ENCODE peak calls at places on chromosomes 3 and 15, in ten cellular contexts. P, H, I, Q, S, T, R, G, D and C are unnamed samples.

GRCh38 chr15:98953000-98953776 is 54.4 kb downstream of the PGPEP1L start:
- DNase-seq in I (peak; percentile 21), D (no peak), T (no peak), S (no peak), P (no peak), G (no peak), R (peak; percentile 6), H (no peak), Q (no peak), C (no peak)

GRCh38 chr3:14403636-14404395 is 1.4 kb downstream of the SLC6A6 start:
- DNase-seq in D (no peak), P (no peak), R (no peak), G (no peak), I (no peak), S (no peak), H (no peak), Q (no peak), T (no peak), C (no peak)

GRCh38 chr3:155426524-155427230 is 133.2 kb upstream of the STRIT1 start:
- DNase-seq in H (no peak), S (no peak), P (no peak), I (no peak), Q (no peak), D (no peak), T (no peak), R (no peak), G (no peak), C (no peak)

GRCh38 chr3:140091143-140091542 is 156.2 kb downstream of the CLSTN2 start:
- DNase-seq in G (no peak), H (no peak), D (no peak), P (no peak), Q (no peak), R (no peak), T (no peak), I (no peak), S (peak; percentile 6), C (no peak)

GRCh38 chr3:133944641-133945441 is 49.2 kb upstream of the RAB6B start:
- DNase-seq in H (no peak), G (no peak), R (no peak), P (no peak), Q (peak; percentile 85), D (no peak), T (no peak), I (no peak), S (peak; percentile 62), C (no peak)

GRCh38 chr3:181637056-181637798 is 74.5 kb upstream of the SOX2 start:
- DNase-seq in P (no peak), Q (no peak), D (no peak), R (no peak), H (no peak), S (no peak), T (no peak), I (no peak), G (no peak), C (no peak)

GRCh38 chr15:66847565-66847991 is 145.5 kb downstream of the SMAD6 start:
- DNase-seq in T (no peak), R (no peak), Q (no peak), I (no peak), S (no peak), D (no peak), P (no peak), H (no peak), G (no peak), C (no peak)

GRCh38 chr3:119279101-119279554 is 15.1 kb upstream of the ARHGAP31 start:
- DNase-seq in I (no peak), H (no peak), T (no peak), Q (no peak), S (no peak), D (peak; percentile 56), P (no peak), R (no peak), G (no peak), C (no peak)

GRCh38 chr15:70149667-70150404 is 52.1 kb upstream of the TLE3 start:
- DNase-seq in D (no peak), Q (no peak), T (no peak), G (no peak), R (no peak), H (no peak), P (no peak), I (no peak), S (no peak), C (no peak)

GRCh38 chr15:82040862-82041261 is 5.0 kb downstream of the MEX3B start:
- DNase-seq in D (peak; percentile 60), H (no peak), G (no peak), S (peak; percentile 23), P (no peak), R (no peak), Q (peak; percentile 47), I (no peak), T (no peak), C (no peak)

GRCh38 chr3:122351612-122352011 is 26.6 kb downstream of the CSTA start:
- DNase-seq in H (no peak), R (no peak), I (no peak), G (no peak), S (no peak), P (no peak), Q (no peak), T (no peak), D (no peak), C (no peak)

GRCh38 chr15:28885630-28886430 is at the start of gene APBA2:
- DNase-seq in S (peak; percentile 73), R (peak; percentile 47), D (no peak), H (peak; percentile 25), I (peak; percentile 61), P (peak; percentile 54), T (no peak), G (peak; percentile 16), Q (no peak), C (no peak)

GRCh38 chr15:98798375-98798893 is 150.1 kb downstream of the IGF1R start:
- DNase-seq in T (no peak), P (no peak), H (no peak), S (no peak), Q (no peak), D (no peak), R (no peak), G (no peak), I (no peak), C (no peak)

GRCh38 chr3:84967767-84968581 is 9.2 kb downstream of the CADM2 start:
- DNase-seq in S (no peak), D (no peak), T (no peak), P (no peak), I (no peak), R (no peak), G (no peak), Q (no peak), H (no peak), C (no peak)

GRCh38 chr3:125443923-125444322 is 68.8 kb upstream of the ZNF148 start:
- DNase-seq in R (no peak), H (no peak), P (no peak), D (no peak), Q (no peak), T (no peak), S (no peak), I (no peak), G (no peak), C (peak; percentile 78)

GRCh38 chr15:94164202-94164807 is 67.1 kb upstream of the MCTP2 start:
- DNase-seq in R (peak; percentile 8), D (peak; percentile 73), P (peak; percentile 3), Q (peak; percentile 63), H (peak; percentile 15), S (peak; percentile 67), G (no peak), T (peak; percentile 47), I (peak; percentile 59), C (no peak)

GRCh38 chr15:24761704-24762302 is 86.2 kb downstream of the NPAP1 start:
- DNase-seq in G (no peak), H (no peak), T (no peak), Q (peak; percentile 6), I (no peak), S (no peak), R (no peak), P (no peak), D (no peak), C (no peak)

GRCh38 chr3:182284793-182285192 is 508.5 kb upstream of the ATP11B start:
- DNase-seq in S (no peak), Q (no peak), H (no peak), G (no peak), T (no peak), R (no peak), I (no peak), D (no peak), P (no peak), C (no peak)

GRCh38 chr3:52005571-52005986 is 9.9 kb upstream of the RPL29 start:
- DNase-seq in G (no peak), D (no peak), I (no peak), T (no peak), S (peak; percentile 51), P (no peak), Q (no peak), H (no peak), R (no peak), C (no peak)

GRCh38 chr3:129078510-129078909 is 17.9 kb downstream of the GP9 start:
- DNase-seq in D (no peak), S (peak; percentile 23), T (no peak), H (no peak), P (no peak), Q (no peak), R (no peak), I (no peak), G (no peak), C (no peak)

GRCh38 chr3:8458235-8458634 is 43.4 kb upstream of the LMCD1 start:
- DNase-seq in P (no peak), Q (no peak), S (no peak), D (no peak), H (no peak), G (no peak), I (no peak), R (no peak), T (no peak), C (peak; percentile 90)

GRCh38 chr15:40367673-40368611 is 9.9 kb downstream of the DISP2 start:
- DNase-seq in I (peak; percentile 91), G (peak; percentile 80), P (peak; percentile 79), T (peak; percentile 76), S (peak; percentile 92), R (peak; percentile 84), H (peak; percentile 69), D (peak; percentile 86), Q (peak; percentile 93), C (no peak)

GRCh38 chr3:81295906-81296305 is 465.5 kb downstream of the GBE1 start:
- DNase-seq in R (no peak), I (no peak), G (no peak), S (peak; percentile 86), D (no peak), T (no peak), P (no peak), Q (no peak), H (no peak), C (no peak)

GRCh38 chr3:14125193-14126016 is 553 bp downstream of the TMEM43 start:
- DNase-seq in Q (peak; percentile 76), S (peak; percentile 44), H (peak; percentile 52), G (peak; percentile 43), I (peak; percentile 46), R (peak; percentile 60), D (peak; percentile 67), P (peak; percentile 31), T (peak; percentile 38), C (peak; percentile 81)

GRCh38 chr3:33312361-33312760 is 35.1 kb downstream of the FBXL2 start:
- DNase-seq in H (no peak), I (no peak), G (no peak), T (no peak), P (no peak), D (no peak), R (no peak), Q (no peak), S (no peak), C (no peak)

GRCh38 chr3:12192655-12193484 is 34.2 kb upstream of the TIMP4 start:
- DNase-seq in T (no peak), H (no peak), P (no peak), I (no peak), G (no peak), R (no peak), Q (no peak), D (no peak), S (no peak), C (no peak)

GRCh38 chr3:194296448-194296831 is 54.7 kb downstream of the CPN2 start:
- DNase-seq in D (peak; percentile 70), G (no peak), I (no peak), R (no peak), Q (no peak), S (no peak), H (no peak), T (no peak), P (no peak), C (no peak)